ENCODE peak calls at places on chromosome 17, in six cellular contexts. W is ovary, T is esophagus squamous epithelium, V is heart left ventricle, K is transverse colon, H is A549. E is an unnamed sample.

GRCh38 chr17:15273141-15273793 is 8.1 kb upstream of the PMP22 start:
- DNase-seq in K (no peak), V (no peak), W (no peak), H (peak; percentile 73), T (no peak), E (peak; percentile 18)

GRCh38 chr17:63437287-63438091 is 8.6 kb downstream of the CYB561 start:
- DNase-seq in V (no peak), W (no peak), H (no peak), T (no peak), K (no peak), E (no peak)

GRCh38 chr17:66465701-66466100 is 163.3 kb downstream of the PRKCA start:
- DNase-seq in H (no peak), W (no peak), T (no peak), V (no peak), K (no peak), E (no peak)

GRCh38 chr17:29524692-29525091 is 42.1 kb downstream of the ABHD15 start:
- DNase-seq in H (no peak), K (no peak), W (no peak), V (no peak), T (no peak), E (no peak)

GRCh38 chr17:74527081-74527480 is 4.2 kb downstream of the CD300LB start:
- DNase-seq in V (no peak), K (no peak), H (no peak), W (no peak), T (no peak), E (no peak)

GRCh38 chr17:60154616-60155426 is 5.0 kb downstream of the CA4 start:
- DNase-seq in K (no peak), V (peak; percentile 64), T (no peak), W (no peak), H (no peak), E (no peak)

GRCh38 chr17:28725660-28726395 is at the start of gene TLCD1:
- DNase-seq in T (no peak), H (peak; percentile 92), V (peak; percentile 88), W (peak; percentile 54), K (peak; percentile 73), E (peak; percentile 87)

GRCh38 chr17:74453665-74454196 is 12.7 kb upstream of the CD300A start:
- DNase-seq in K (no peak), H (peak; percentile 98), V (peak; percentile 96), W (peak; percentile 94), T (no peak), E (peak; percentile 74)

GRCh38 chr17:12415031-12415430 is 250.7 kb upstream of the MYOCD start:
- DNase-seq in K (no peak), H (peak; percentile 18), T (no peak), W (no peak), V (no peak), E (no peak)

GRCh38 chr17:57993471-57994365 is 5.7 kb upstream of the VEZF1 start:
- DNase-seq in T (no peak), K (no peak), V (no peak), W (no peak), H (no peak), E (no peak)

GRCh38 chr17:20922128-20922670 is 120.6 kb downstream of the USP22 start:
- DNase-seq in W (no peak), K (no peak), V (no peak), H (no peak), T (no peak), E (no peak)

GRCh38 chr17:44361292-44362055 is 2.2 kb downstream of the FAM171A2 start:
- DNase-seq in H (no peak), K (no peak), W (no peak), T (no peak), V (no peak), E (no peak)

GRCh38 chr17:77118251-77118928 is 22.4 kb upstream of the SEC14L1 start:
- DNase-seq in T (no peak), V (no peak), W (no peak), H (no peak), K (no peak), E (no peak)

GRCh38 chr17:61409301-61410099 is 9.9 kb downstream of the TBX2 start:
- DNase-seq in H (peak; percentile 91), T (no peak), W (peak; percentile 77), V (no peak), K (peak; percentile 54), E (peak; percentile 74)

GRCh38 chr17:82985973-82986372 is 93.4 kb upstream of the METRNL start:
- DNase-seq in T (no peak), K (peak; percentile 47), V (no peak), W (no peak), H (no peak), E (no peak)

GRCh38 chr17:64780096-64781012 is 118.2 kb upstream of the SMURF2 start:
- DNase-seq in W (no peak), T (no peak), H (peak; percentile 82), K (peak; percentile 91), V (peak; percentile 82), E (peak; percentile 44)
- TF ChIP-seq POLR2A in W (no peak), T (no peak), H (no peak), K (peak; percentile 60), V (no peak), E (no peak)

GRCh38 chr17:81242421-81243332 is 3.6 kb downstream of the NDUFAF8 start:
- DNase-seq in V (no peak), W (no peak), H (no peak), K (no peak), T (no peak), E (no peak)
- TF ChIP-seq POLR2A in V (no peak), W (no peak), H (no peak), K (no peak), T (no peak), E (no peak)

DNA sequence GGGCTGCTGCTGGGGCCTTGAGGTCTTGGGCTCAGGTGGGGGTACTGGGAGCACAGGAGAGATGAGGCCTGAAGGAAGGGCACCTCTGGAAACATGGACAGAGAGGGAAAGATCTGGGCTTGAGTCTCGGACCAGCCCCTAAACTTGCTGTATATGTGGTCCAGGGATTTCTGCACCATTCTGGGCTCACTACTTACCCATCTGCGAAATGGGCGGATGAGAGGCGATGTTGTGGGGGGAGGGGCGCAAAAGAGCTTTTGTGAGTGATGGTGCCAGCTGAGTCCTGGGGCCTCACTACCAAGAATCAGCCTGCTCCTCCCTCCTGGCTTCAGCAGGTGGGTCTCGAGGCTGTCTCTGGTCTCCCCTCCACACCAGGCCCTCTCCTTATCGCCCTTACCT is 285 bp downstream of the C17orf99 start:
- DNase-seq in V (no peak), K (peak; percentile 12), W (no peak), H (no peak), T (no peak), E (peak; percentile 75)
- TF ChIP-seq POLR2A in V (no peak), K (no peak), W (no peak), H (no peak), T (no peak), E (no peak)

GRCh38 chr17:81615401-81615930 is 21.4 kb downstream of the NPLOC4 start:
- DNase-seq in H (no peak), T (no peak), V (no peak), K (no peak), W (no peak), E (no peak)
- TF ChIP-seq POLR2A in H (no peak), T (no peak), V (no peak), K (no peak), W (no peak), E (no peak)

GRCh38 chr17:1606352-1606985 is 22.2 kb downstream of the SLC43A2 start:
- DNase-seq in K (no peak), V (no peak), H (no peak), W (no peak), T (no peak), E (no peak)

GRCh38 chr17:1612400-1612799 is 16.2 kb downstream of the SLC43A2 start:
- DNase-seq in W (no peak), H (no peak), V (no peak), T (no peak), K (no peak), E (no peak)

GRCh38 chr17:1607971-1608320 is 20.7 kb downstream of the SLC43A2 start:
- DNase-seq in T (no peak), V (no peak), K (no peak), W (no peak), H (no peak), E (no peak)

GRCh38 chr17:1608676-1609075 is 20.0 kb downstream of the SLC43A2 start:
- DNase-seq in T (no peak), V (no peak), K (no peak), H (no peak), W (no peak), E (no peak)

GRCh38 chr17:1611715-1612114 is 16.9 kb downstream of the SLC43A2 start:
- DNase-seq in H (no peak), T (no peak), K (no peak), W (no peak), V (no peak), E (no peak)
- TF ChIP-seq POLR2A in H (no peak), T (no peak), K (no peak), W (no peak), V (no peak), E (no peak)

GRCh38 chr17:6544770-6545169 is 11.6 kb downstream of the PITPNM3 start:
- DNase-seq in K (no peak), T (no peak), W (no peak), V (no peak), H (no peak), E (no peak)

GRCh38 chr17:6547336-6547735 is 9.0 kb downstream of the PITPNM3 start:
- DNase-seq in W (no peak), T (no peak), H (no peak), V (no peak), K (no peak), E (no peak)

GRCh38 chr17:6545291-6545690 is 11.1 kb downstream of the PITPNM3 start:
- DNase-seq in K (no peak), T (no peak), H (no peak), V (no peak), W (no peak), E (no peak)

GRCh38 chr17:6548034-6548433 is 8.3 kb downstream of the PITPNM3 start:
- DNase-seq in K (no peak), H (no peak), T (no peak), V (no peak), W (no peak), E (no peak)

GRCh38 chr17:6546069-6546718 is 10.2 kb downstream of the PITPNM3 start:
- DNase-seq in V (no peak), K (no peak), W (no peak), H (no peak), T (no peak), E (no peak)
- TF ChIP-seq POLR2A in V (no peak), K (no peak), W (no peak), H (no peak), T (no peak), E (no peak)

GRCh38 chr17:1109606-1110523 is 69.9 kb downstream of the ABR start:
- DNase-seq in K (peak; percentile 91), W (peak; percentile 47), H (no peak), V (peak; percentile 81), T (no peak), E (no peak)
- TF ChIP-seq POLR2A in K (peak; percentile 90), W (no peak), H (peak; percentile 14), V (no peak), T (no peak), E (no peak)

E was measured in erythroblast.